ENCODE peak calls at places on chromosomes 2 and 18, in eight cellular contexts. X is HS-5; Q is central memory CD8-positive, alpha-beta T cell; G is NAMALWA; U is foreskin fibroblast; N is T-cell; Z is type B pancreatic cell; A is AG04449. C is an unnamed sample.

GRCh38 chr2:84924173-84925106 is 19.0 kb downstream of the TMSB10 start:
- DNase-seq in Q (no peak), U (peak), G (peak), N (peak), X (no peak), A (no peak), Z (no peak), C (no peak)

GRCh38 chr18:40056085-40056484 is 1898.9 kb upstream of the PIK3C3 start:
- DNase-seq in Z (no peak), X (no peak), U (no peak), Q (no peak), N (no peak), A (no peak), G (no peak), C (no peak)

GRCh38 chr2:59177748-59178147 is 936.6 kb upstream of the FANCL start:
- DNase-seq in Q (no peak), N (no peak), G (no peak), A (no peak), Z (no peak), X (no peak), U (no peak), C (no peak)

GRCh38 chr2:233449921-233450853 is 95.9 kb downstream of the DGKD start:
- DNase-seq in G (no peak), U (no peak), Q (no peak), A (no peak), Z (no peak), X (no peak), N (no peak), C (no peak)

GRCh38 chr2:19356545-19357382 is 1.7 kb downstream of the OSR1 start:
- DNase-seq in A (no peak), U (peak), G (no peak), X (no peak), Z (no peak), N (no peak), Q (no peak), C (no peak)

GRCh38 chr18:59605633-59606192 is 91.5 kb downstream of the CCBE1 start:
- DNase-seq in X (no peak), G (no peak), Z (no peak), A (no peak), U (peak), Q (no peak), N (no peak), C (no peak)

GRCh38 chr2:39154944-39155343 is 34.1 kb upstream of the SOS1 start:
- DNase-seq in U (no peak), G (no peak), Q (no peak), A (no peak), N (no peak), X (no peak), Z (no peak), C (no peak)

GRCh38 chr2:66576381-66577330 is 141.7 kb downstream of the MEIS1 start:
- DNase-seq in A (no peak), X (no peak), Z (no peak), Q (no peak), G (no peak), N (no peak), U (peak), C (no peak)

GRCh38 chr18:46771141-46771540 is 14.3 kb upstream of the ST8SIA5 start:
- DNase-seq in Z (no peak), X (no peak), N (no peak), A (no peak), G (no peak), U (no peak), Q (no peak), C (no peak)

GRCh38 chr2:101998556-101999121 is 6.9 kb downstream of the IL1R2 start:
- DNase-seq in X (no peak), N (no peak), A (no peak), G (peak), Z (no peak), Q (no peak), U (no peak), C (no peak)

GRCh38 chr18:22309191-22309590 is 108.5 kb downstream of the CTAGE1 start:
- DNase-seq in Q (no peak), A (no peak), X (no peak), U (peak), Z (no peak), G (no peak), N (no peak), C (peak)

GRCh38 chr2:47771211-47771610 is 11.7 kb upstream of the MSH6 start:
- DNase-seq in Z (no peak), G (peak), X (peak), U (peak), Q (no peak), A (peak), N (no peak), C (peak)

GRCh38 chr18:9082763-9083510 is 19.6 kb upstream of the NDUFV2 start:
- DNase-seq in U (no peak), Q (no peak), A (no peak), N (peak), Z (no peak), G (no peak), X (no peak), C (no peak)

GRCh38 chr18:35389095-35389618 is 12.0 kb upstream of the ZNF396 start:
- DNase-seq in X (no peak), U (peak), Q (no peak), A (no peak), G (no peak), Z (no peak), N (no peak), C (no peak)

GRCh38 chr2:119723784-119724467 is 35.8 kb upstream of the PTPN4 start:
- DNase-seq in N (no peak), X (no peak), G (no peak), Z (no peak), Q (no peak), A (no peak), U (no peak), C (no peak)

GRCh38 chr2:238093181-238094140 is 6.7 kb upstream of the ESPNL start:
- DNase-seq in N (no peak), A (no peak), Q (no peak), Z (peak), X (no peak), G (no peak), U (no peak), C (no peak)

GRCh38 chr18:78693429-78693828 is 286.2 kb upstream of the SALL3 start:
- DNase-seq in Z (peak), N (no peak), Q (no peak), G (no peak), X (no peak), A (no peak), U (no peak), C (no peak)

GRCh38 chr2:185984670-185985069 is 246.1 kb downstream of the FSIP2 start:
- DNase-seq in X (no peak), G (no peak), U (peak), A (no peak), N (no peak), Q (no peak), Z (no peak), C (no peak)

GRCh38 chr18:50231621-50232020 is 34.7 kb downstream of the CFAP53 start:
- DNase-seq in G (no peak), N (no peak), U (peak), Q (no peak), Z (no peak), A (no peak), X (no peak), C (no peak)

GRCh38 chr2:132953771-132954170 is 283.8 kb upstream of the LYPD1 start:
- DNase-seq in A (no peak), N (no peak), G (no peak), U (no peak), Q (no peak), X (no peak), Z (no peak), C (no peak)

GRCh38 chr2:106843910-106844250 is 42.1 kb downstream of the ST6GAL2 start:
- DNase-seq in X (no peak), Z (no peak), N (no peak), A (no peak), U (no peak), Q (no peak), G (no peak), C (no peak)

GRCh38 chr18:76874643-76875389 is 52.5 kb downstream of the ZNF236 start:
- DNase-seq in U (peak), A (no peak), G (no peak), X (no peak), N (no peak), Q (no peak), Z (no peak), C (no peak)

GRCh38 chr2:150911766-150912280 is 349.8 kb downstream of the RBM43 start:
- DNase-seq in A (peak), Q (no peak), N (no peak), Z (no peak), U (peak), X (peak), G (no peak), C (peak)

GRCh38 chr18:23884712-23885375 is 129.7 kb upstream of the TTC39C start:
- DNase-seq in U (no peak), G (no peak), N (no peak), A (no peak), Q (no peak), X (no peak), Z (no peak), C (no peak)

GRCh38 chr2:188199716-188200128 is 92.0 kb upstream of the GULP1 start:
- DNase-seq in N (no peak), G (no peak), Q (no peak), A (peak), Z (no peak), U (peak), X (peak), C (peak)

GRCh38 chr2:176473177-176473576 is 203.9 kb downstream of the MTX2 start:
- DNase-seq in Z (no peak), N (no peak), U (no peak), G (peak), Q (no peak), A (no peak), X (no peak), C (no peak)

GRCh38 chr2:55408946-55409868 is 10.4 kb downstream of the CCDC88A start:
- DNase-seq in Q (no peak), N (no peak), X (no peak), Z (no peak), G (no peak), U (peak), A (no peak), C (no peak)

GRCh38 chr2:226181909-226182308 is 617.7 kb downstream of the IRS1 start:
- DNase-seq in G (no peak), A (no peak), X (no peak), Q (no peak), U (no peak), N (no peak), Z (no peak), C (no peak)

GRCh38 chr2:12809526-12809925 is 92.8 kb downstream of the TRIB2 start:
- DNase-seq in Z (no peak), G (no peak), U (peak), X (no peak), N (no peak), Q (no peak), A (no peak), C (no peak)

GRCh38 chr2:233436191-233436581 is 81.9 kb downstream of the DGKD start:
- DNase-seq in N (no peak), Z (peak), X (no peak), Q (no peak), A (no peak), G (no peak), U (no peak), C (no peak)

GRCh38 chr2:172373761-172374160 is 53.6 kb upstream of the ITGA6 start:
- DNase-seq in Z (no peak), X (peak), N (no peak), G (no peak), A (no peak), Q (no peak), U (peak), C (no peak)

GRCh38 chr2:28274911-28275685 is 117.6 kb upstream of the FOSL2 start:
- DNase-seq in Q (no peak), Z (no peak), N (no peak), U (peak), G (no peak), X (peak), A (peak), C (peak)

GRCh38 chr2:161096336-161096735 is 63.9 kb upstream of the TANK start:
- DNase-seq in Q (no peak), G (no peak), A (no peak), X (no peak), Z (no peak), N (no peak), U (peak), C (no peak)

GRCh38 chr2:24855703-24856102 is 62.5 kb downstream of the CENPO start:
- DNase-seq in A (no peak), X (no peak), U (peak), Q (no peak), N (no peak), Z (no peak), G (no peak), C (peak)

GRCh38 chr2:23788100-23788499 is 138.8 kb downstream of the ATAD2B start:
- DNase-seq in A (no peak), N (peak), G (peak), Z (no peak), Q (no peak), X (no peak), U (no peak), C (no peak)

GRCh38 chr2:209547726-209548125 is 123.9 kb downstream of the MAP2 start:
- DNase-seq in A (no peak), N (no peak), G (no peak), X (no peak), U (no peak), Q (no peak), Z (no peak), C (no peak)

GRCh38 chr2:163471947-163472346 is 263.9 kb downstream of the FIGN start:
- DNase-seq in N (no peak), U (peak), G (no peak), A (no peak), Z (no peak), Q (no peak), X (peak), C (no peak)

GRCh38 chr2:133838642-133839370 is 270.5 kb upstream of the NCKAP5 start:
- DNase-seq in U (no peak), A (no peak), N (no peak), Z (no peak), X (no peak), G (no peak), Q (no peak), C (no peak)

GRCh38 chr2:203718087-203718486 is 11.6 kb downstream of the CD28 start:
- DNase-seq in Z (no peak), X (no peak), Q (peak), U (no peak), A (no peak), G (no peak), N (peak), C (no peak)